ENCODE peak calls at places on chromosomes 4 and X, in four cellular contexts. X, T, P and V are unnamed samples.
A peak's percentile ranks its signal among the peaks of the same experiment; 100 is the strongest.

GRCh38 chr4:100117749-100118148 is 72.5 kb downstream of the DDIT4L start:
- DNase-seq in T (peak; percentile 6), X (peak; percentile 14), P (no peak), V (no peak)

GRCh38 chr4:42280327-42281095 is 116.8 kb upstream of the SHISA3 start:
- DNase-seq in P (peak; percentile 53), X (peak; percentile 36), T (peak; percentile 41), V (peak; percentile 48)

GRCh38 chr4:67549123-67549522 is 3.8 kb upstream of the CENPC start:
- DNase-seq in X (peak; percentile 59), P (peak; percentile 73), T (peak; percentile 23), V (peak; percentile 70)

GRCh38 chrX:69136546-69137331 is 28.5 kb downstream of the PJA1 start:
- DNase-seq in T (peak; percentile 32), P (no peak), X (no peak), V (no peak)

GRCh38 chr4:153146031-153146430 is 58.2 kb upstream of the TRIM2 start:
- DNase-seq in T (no peak), P (no peak), X (no peak), V (no peak)

GRCh38 chrX:21865436-21865835 is 9.6 kb downstream of the YY2 start:
- DNase-seq in P (no peak), T (peak; percentile 26), X (no peak), V (no peak)

GRCh38 chr4:143241892-143242291 is 57.2 kb downstream of the USP38 start:
- DNase-seq in T (no peak), P (peak; percentile 61), X (no peak), V (peak; percentile 11)

GRCh38 chr4:40403079-40403478 is 67.9 kb downstream of the CHRNA9 start:
- DNase-seq in X (no peak), P (no peak), T (no peak), V (no peak)

GRCh38 chrX:700936-701335 is 70.3 kb downstream of the SHOX start:
- DNase-seq in T (no peak), X (no peak), P (no peak), V (no peak)

GRCh38 chr4:163343604-163344146 is at the start of gene NPY5R:
- DNase-seq in T (no peak), P (no peak), X (no peak), V (no peak)

GRCh38 chr4:52560844-52561280 is 98.2 kb downstream of the USP46 start:
- DNase-seq in T (no peak), X (no peak), P (no peak), V (no peak)

GRCh38 chr4:108355523-108356208 is 186.9 kb upstream of the LEF1 start:
- DNase-seq in T (no peak), P (no peak), X (no peak), V (no peak)

GRCh38 chrX:96611619-96612362 is 72.9 kb upstream of the DIAPH2 start:
- DNase-seq in T (peak; percentile 39), P (no peak), X (no peak), V (no peak)

GRCh38 chr4:17787315-17787714 is 5.9 kb upstream of the FAM184B start:
- DNase-seq in X (no peak), P (no peak), T (no peak), V (peak; percentile 78)

GRCh38 chrX:110276778-110277177 is 41.1 kb downstream of the AMMECR1 start:
- DNase-seq in P (peak; percentile 4), T (no peak), X (no peak), V (no peak)

GRCh38 chrX:56313308-56313707 is 81.2 kb downstream of the KLF8 start:
- DNase-seq in T (no peak), P (no peak), X (no peak), V (no peak)

GRCh38 chr4:150173854-150174398 is 95.7 kb downstream of the DCLK2 start:
- DNase-seq in P (no peak), X (peak; percentile 76), T (no peak), V (no peak)

GRCh38 chrX:39984191-39984956 is 113.4 kb downstream of the BCOR start:
- DNase-seq in P (no peak), T (peak; percentile 60), X (no peak), V (no peak)

GRCh38 chr4:28082686-28083390 is 1222.2 kb downstream of the STIM2 start:
- DNase-seq in X (no peak), P (no peak), T (no peak), V (peak; percentile 16)

GRCh38 chrX:48789366-48790220 is 3.2 kb downstream of the GATA1 start:
- DNase-seq in X (no peak), T (no peak), P (no peak), V (no peak)

GRCh38 chr4:189897667-189898066 is 43.0 kb upstream of the FRG1 start:
- DNase-seq in X (no peak), P (no peak), T (no peak), V (no peak)

GRCh38 chrX:51889851-51890250 is 3.6 kb upstream of the MAGED1 start:
- DNase-seq in P (no peak), T (no peak), X (no peak), V (no peak)

GRCh38 chrX:274904-275475 is 6.2 kb upstream of the PLCXD1 start:
- DNase-seq in X (no peak), P (no peak), T (no peak), V (no peak)

GRCh38 chr4:130689182-130689581 is 1593.2 kb downstream of the C4orf33 start:
- DNase-seq in P (no peak), X (no peak), T (no peak), V (no peak)

DNA sequence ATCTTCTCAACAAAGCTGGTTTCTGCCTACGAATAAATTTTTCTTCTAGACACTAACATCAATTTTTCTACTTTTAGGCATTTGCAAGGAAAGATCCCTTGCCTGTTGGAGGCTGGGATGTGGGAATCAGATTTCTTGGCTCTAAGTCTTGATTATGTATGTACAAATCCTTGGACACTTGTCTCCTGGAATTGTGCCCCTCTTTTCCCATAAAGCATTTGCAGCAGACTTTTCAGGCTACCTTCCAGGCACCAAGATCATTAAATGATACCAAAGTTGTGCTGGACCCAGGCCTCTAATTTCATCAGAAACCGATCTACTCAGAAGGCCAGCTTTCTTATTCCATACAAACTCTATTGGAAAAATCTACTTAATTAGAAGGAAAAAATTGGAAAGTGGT is 339.5 kb upstream of the DIPK2B start:
- DNase-seq in X (no peak), T (peak; percentile 50), P (no peak), V (no peak)
- H3K79me2 ChIP-seq in X (no peaks in the 10 kb centered on the region), T (no peaks in the 10 kb centered on the region), P (no peaks in the 10 kb centered on the region), V (no peaks in the 10 kb centered on the region)

GRCh38 chr4:7049295-7049694 is 6.1 kb downstream of the TADA2B start:
- DNase-seq in X (no peak), P (no peak), T (no peak), V (no peak)
- H3K4me1 ChIP-seq in X (peaks cover 5% of the 10 kb centered on the region), P (peaks cover 27% of the 10 kb centered on the region), T (peaks cover 4% of the 10 kb centered on the region), V (peaks cover 24% of the 10 kb centered on the region)

GRCh38 chrX:45760187-45760742 is 559.6 kb upstream of the DIPK2B start:
- DNase-seq in P (no peak), X (no peak), T (no peak), V (no peak)
- H3K79me2 ChIP-seq in P (no peaks in the 10 kb centered on the region), X (peaks cover 96% of the 10 kb centered on the region), T (peaks cover 98% of the 10 kb centered on the region), V (peaks cover 99% of the 10 kb centered on the region)

GRCh38 chr4:125388653-125389052 is 73.9 kb downstream of the FAT4 start:
- DNase-seq in X (peak; percentile 82), T (peak; percentile 70), P (no peak), V (peak; percentile 28)

GRCh38 chr4:125390126-125390525 is 75.4 kb downstream of the FAT4 start:
- DNase-seq in X (peak; percentile 86), P (no peak), T (peak; percentile 85), V (peak; percentile 39)

GRCh38 chr4:125392683-125393082 is 77.9 kb downstream of the FAT4 start:
- DNase-seq in X (no peak), T (no peak), P (no peak), V (no peak)

GRCh38 chr4:125389713-125390112 is 75.0 kb downstream of the FAT4 start:
- DNase-seq in P (no peak), T (peak; percentile 94), X (peak; percentile 83), V (peak; percentile 83)

GRCh38 chr4:125390727-125391126 is 76.0 kb downstream of the FAT4 start:
- DNase-seq in X (no peak), P (no peak), T (no peak), V (no peak)
- H3K4me1 ChIP-seq in X (peaks cover 38% of the 10 kb centered on the region), P (no peaks in the 10 kb centered on the region), T (peaks cover 13% of the 10 kb centered on the region), V (peaks cover 40% of the 10 kb centered on the region)

DNA sequence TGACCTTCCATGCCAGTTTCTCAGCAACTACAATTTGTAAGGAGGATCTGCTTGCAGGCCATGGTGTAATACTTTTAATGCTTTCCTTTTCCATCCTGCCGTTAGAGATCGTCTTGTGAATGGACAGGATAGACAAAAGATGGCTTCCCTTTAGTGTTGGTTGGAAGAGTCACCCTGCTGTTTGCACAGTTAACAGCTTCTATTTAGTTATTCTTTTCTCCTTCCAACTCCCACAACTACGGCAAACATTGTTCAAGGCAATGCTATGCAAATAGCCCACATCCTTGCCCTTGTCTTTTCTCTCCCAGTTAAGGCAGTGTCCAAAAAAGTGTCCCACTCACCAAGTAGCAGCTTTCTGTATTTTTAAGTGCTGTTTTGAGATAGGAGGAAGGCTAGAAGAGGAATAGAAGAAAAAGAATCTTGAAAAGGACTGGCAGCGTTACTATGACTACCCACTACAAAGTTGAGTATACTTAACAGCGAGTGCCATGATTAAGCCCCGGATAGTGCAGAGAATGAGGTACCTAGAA is 12.1 kb upstream of the RUFY3 start:
- DNase-seq in X (no peak), T (no peak), P (no peak), V (peak; percentile 73)
- H3K79me2 ChIP-seq in X (peaks cover 55% of the 10 kb centered on the region), T (peaks cover 45% of the 10 kb centered on the region), P (peaks cover 33% of the 10 kb centered on the region), V (peaks cover 83% of the 10 kb centered on the region)

DNA sequence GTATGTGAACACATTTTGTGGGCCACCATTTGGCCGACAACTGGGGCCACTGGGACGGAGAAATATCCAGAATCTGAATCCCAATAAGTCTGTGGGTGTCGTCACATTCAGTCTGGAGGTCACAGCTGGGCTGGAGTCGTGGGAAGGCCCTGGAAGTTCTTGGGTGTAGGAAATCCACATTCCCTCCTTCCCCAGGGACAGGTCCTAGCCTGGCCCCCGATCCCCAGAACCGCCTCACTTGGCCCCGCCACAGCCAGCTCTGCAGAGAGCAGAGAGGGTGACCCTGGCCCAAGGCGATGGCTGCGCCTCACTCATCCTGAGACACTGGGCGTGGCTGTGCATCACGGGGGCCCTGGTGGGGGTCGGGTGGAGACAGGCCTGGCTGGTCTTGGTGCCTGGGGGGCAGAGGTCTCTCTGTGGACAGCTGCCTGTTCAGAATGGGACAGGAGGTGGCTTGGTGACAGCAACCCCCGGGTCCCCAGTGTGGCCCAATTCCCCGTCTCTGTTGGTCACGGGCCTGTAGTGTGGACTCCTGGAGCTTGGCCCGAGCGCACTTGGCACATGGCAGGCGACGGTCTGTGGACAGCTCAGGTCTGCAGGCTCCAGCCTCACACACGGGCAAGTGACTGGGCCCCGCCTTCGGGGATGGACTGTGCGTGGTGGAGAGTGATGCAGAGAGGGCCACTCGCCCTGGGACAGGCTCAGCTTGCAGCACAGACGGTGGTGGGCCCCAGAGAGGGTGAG is 16.4 kb downstream of the DOK7 start:
- DNase-seq in P (no peak), X (no peak), T (no peak), V (no peak)
- H3K4me1 ChIP-seq in P (peaks cover 3% of the 10 kb centered on the region), X (no peaks in the 10 kb centered on the region), T (no peaks in the 10 kb centered on the region), V (peaks cover 13% of the 10 kb centered on the region)

GRCh38 chr4:184819786-184820185 is 6.0 kb downstream of the ACSL1 start:
- DNase-seq in P (no peak), T (no peak), X (no peak), V (no peak)
- H3K79me2 ChIP-seq in P (peaks cover 94% of the 10 kb centered on the region), T (peaks cover 2% of the 10 kb centered on the region), X (no peaks in the 10 kb centered on the region), V (peaks cover 72% of the 10 kb centered on the region)

DNA sequence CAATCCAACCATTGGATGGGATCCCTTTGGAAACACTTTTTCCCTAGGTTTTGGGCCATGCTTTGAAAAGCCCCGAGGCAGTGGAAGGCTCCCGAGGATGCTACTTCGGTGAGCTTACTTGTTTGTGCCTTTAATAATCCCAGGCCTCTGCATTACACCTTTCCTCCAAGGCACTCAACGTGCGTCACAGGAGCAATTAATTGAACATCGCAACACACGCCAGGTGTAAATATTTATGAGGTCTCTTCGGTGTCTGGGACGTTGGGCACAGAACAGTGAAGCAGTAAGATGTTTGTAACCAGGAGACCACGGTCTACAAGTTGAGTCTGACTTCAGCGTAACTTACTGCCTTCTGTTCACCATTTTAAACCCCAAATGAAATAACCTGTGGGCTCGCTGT is 97.3 kb downstream of the CLNK start:
- DNase-seq in X (no peak), T (no peak), P (no peak), V (no peak)
- H3K4me1 ChIP-seq in X (peaks cover 3% of the 10 kb centered on the region), T (peaks cover 10% of the 10 kb centered on the region), P (no peaks in the 10 kb centered on the region), V (peaks cover 4% of the 10 kb centered on the region)